ENCODE peak calls at places on chromosomes 2 and 18, in five cellular contexts. Z is HuH-7.5, C is G401, E is left ventricle myocardium superior, A is NCI-H2029 treated with DMSO at 0.1 percent for 48 hours. Q is an unnamed sample.

GRCh38 chr2:173037245-173038106 is 38.2 kb upstream of the MAP3K20 start:
- DNase-seq in E (peak; percentile 63), Z (no peak), A (no peak), C (no peak), Q (peak; percentile 72)

GRCh38 chr2:55550368-55551102 is 31.0 kb downstream of the CFAP36 start:
- DNase-seq in Z (no peak), E (no peak), A (peak; percentile 28), C (no peak), Q (peak; percentile 59)

GRCh38 chr18:80185545-80185944 is 61.8 kb downstream of the PARD6G start:
- DNase-seq in E (no peak), Z (no peak), C (no peak), A (no peak), Q (no peak)

GRCh38 chr2:107025869-107026380 is 140.0 kb upstream of the ST6GAL2 start:
- DNase-seq in C (no peak), E (no peak), Z (no peak), A (no peak), Q (peak; percentile 81)

GRCh38 chr2:236676131-236676873 is 106.7 kb downstream of the ACKR3 start:
- DNase-seq in E (no peak), A (no peak), Z (no peak), C (no peak), Q (peak; percentile 20)

GRCh38 chr2:167294031-167294774 is 405.9 kb downstream of the XIRP2 start:
- DNase-seq in C (peak; percentile 48), A (no peak), E (peak; percentile 30), Z (peak; percentile 35), Q (peak; percentile 8)

GRCh38 chr18:42360716-42361115 is 405.7 kb downstream of the PIK3C3 start:
- DNase-seq in E (no peak), Z (no peak), A (no peak), C (no peak), Q (no peak)

GRCh38 chr18:11078491-11078890 is 70.9 kb downstream of the PIEZO2 start:
- DNase-seq in E (no peak), A (no peak), Z (no peak), C (no peak), Q (peak; percentile 19)

GRCh38 chr2:190468814-190469569 is 60.8 kb downstream of the MFSD6 start:
- DNase-seq in C (peak; percentile 95), Z (peak; percentile 21), E (peak; percentile 75), A (peak; percentile 98), Q (peak; percentile 95)

GRCh38 chr2:48197618-48198017 is 291.3 kb upstream of the FBXO11 start:
- DNase-seq in A (no peak), C (no peak), E (no peak), Z (no peak), Q (no peak)

GRCh38 chr2:234671716-234672115 is 174.8 kb upstream of the ARL4C start:
- DNase-seq in E (no peak), A (no peak), Z (no peak), C (no peak), Q (no peak)

GRCh38 chr2:10039658-10040410 is 3.5 kb upstream of the KLF11 start:
- DNase-seq in A (no peak), C (peak; percentile 97), E (peak; percentile 57), Z (no peak), Q (no peak)

GRCh38 chr2:205259131-205259530 is 423.2 kb upstream of the NRP2 start:
- DNase-seq in Z (no peak), A (no peak), C (no peak), E (no peak), Q (no peak)

GRCh38 chr2:61969376-61969775 is 63.9 kb downstream of the COMMD1 start:
- DNase-seq in C (no peak), E (no peak), Z (no peak), A (no peak), Q (no peak)

GRCh38 chr2:100482741-100483140 is 12.5 kb downstream of the NMS start:
- DNase-seq in C (no peak), E (no peak), A (no peak), Z (no peak), Q (no peak)

GRCh38 chr2:219309278-219309677 is at the start of gene PTPRN:
- DNase-seq in A (no peak), Z (no peak), C (peak; percentile 79), E (no peak), Q (peak; percentile 51)

GRCh38 chr18:63859781-63860535 is 27.5 kb upstream of the SERPINB2 start:
- DNase-seq in A (no peak), Z (no peak), E (no peak), C (no peak), Q (no peak)

GRCh38 chr2:177881001-177881748 is 191.4 kb downstream of the PDE11A start:
- DNase-seq in C (no peak), A (no peak), Z (no peak), E (no peak), Q (no peak)

GRCh38 chr2:15142069-15142689 is 419.0 kb downstream of the NBAS start:
- DNase-seq in Z (no peak), E (no peak), C (no peak), A (peak; percentile 22), Q (no peak)

GRCh38 chr2:233857511-233858118 is 3.3 kb upstream of the HJURP start:
- DNase-seq in C (peak; percentile 21), E (peak; percentile 40), A (no peak), Z (peak; percentile 44), Q (no peak)

GRCh38 chr2:237546876-237547395 is 19.4 kb upstream of the PRLH start:
- DNase-seq in E (no peak), C (no peak), Z (no peak), A (no peak), Q (no peak)

GRCh38 chr18:32919799-32920198 is 147.0 kb upstream of the KLHL14 start:
- DNase-seq in C (peak; percentile 9), A (peak; percentile 15), Z (peak; percentile 23), E (no peak), Q (no peak)

GRCh38 chr2:240981871-240982800 is 16.3 kb upstream of the SNED1 start:
- DNase-seq in E (peak; percentile 20), A (no peak), Z (no peak), C (no peak), Q (no peak)

GRCh38 chr2:239094727-239095266 is 246.9 kb downstream of the TWIST2 start:
- DNase-seq in C (no peak), A (no peak), E (no peak), Z (no peak), Q (no peak)

GRCh38 chr2:215274829-215275228 is 37.0 kb upstream of the ATIC start:
- DNase-seq in A (no peak), Z (no peak), C (no peak), E (no peak), Q (no peak)